ENCODE peak calls at places on chromosomes 1 and 21, in five cellular contexts. One of them, this sample, is unnamed.
A peak's percentile ranks its signal among the peaks of the same experiment; 100 is the strongest.

GRCh38 chr1:81126989-81127571 is 673.7 kb upstream of the ADGRL2 start:
- DNase-seq in left ventricle myocardium inferior: no peak
- DNase-seq in cardiac muscle cell: no peak
- DNase-seq in heart left ventricle: no peak
- DNase-seq in hepatocyte: no peak
- DNase-seq in this sample: no peak

GRCh38 chr1:147851149-147851548 is 51.4 kb upstream of the GJA8 start:
- DNase-seq in left ventricle myocardium inferior: no peak
- DNase-seq in cardiac muscle cell: peak; percentile 4
- DNase-seq in heart left ventricle: no peak
- DNase-seq in hepatocyte: peak; percentile 55
- DNase-seq in this sample: no peak

GRCh38 chr1:173430707-173431662 is 46.1 kb upstream of the PRDX6 start:
- DNase-seq in heart left ventricle: peak; percentile 82
- DNase-seq in cardiac muscle cell: peak; percentile 94
- DNase-seq in left ventricle myocardium inferior: peak; percentile 85
- DNase-seq in hepatocyte: peak; percentile 93
- DNase-seq in this sample: peak; percentile 88

GRCh38 chr1:44775930-44776748 is 799 bp downstream of the RPS8 start:
- DNase-seq in heart left ventricle: no peak
- DNase-seq in left ventricle myocardium inferior: no peak
- DNase-seq in hepatocyte: peak; percentile 55
- DNase-seq in cardiac muscle cell: peak; percentile 19
- DNase-seq in this sample: no peak

GRCh38 chr1:228768345-228768717 is 33.1 kb downstream of the RHOU start:
- DNase-seq in heart left ventricle: no peak
- DNase-seq in hepatocyte: no peak
- DNase-seq in cardiac muscle cell: no peak
- DNase-seq in left ventricle myocardium inferior: no peak
- DNase-seq in this sample: peak; percentile 74

GRCh38 chr1:1899266-1899966 is 8.5 kb upstream of the GNB1 start:
- DNase-seq in heart left ventricle: no peak
- DNase-seq in hepatocyte: no peak
- DNase-seq in left ventricle myocardium inferior: no peak
- DNase-seq in cardiac muscle cell: no peak
- DNase-seq in this sample: no peak

GRCh38 chr1:113073457-113073950 is 506 bp downstream of the LRIG2 start:
- DNase-seq in hepatocyte: peak; percentile 88
- DNase-seq in heart left ventricle: peak; percentile 50
- DNase-seq in left ventricle myocardium inferior: peak; percentile 45
- DNase-seq in cardiac muscle cell: peak; percentile 62
- DNase-seq in this sample: no peak

GRCh38 chr1:218925777-218926176 is 247.9 kb upstream of the LYPLAL1 start:
- DNase-seq in heart left ventricle: no peak
- DNase-seq in left ventricle myocardium inferior: no peak
- DNase-seq in hepatocyte: no peak
- DNase-seq in cardiac muscle cell: no peak
- DNase-seq in this sample: no peak

GRCh38 chr1:6805004-6805416 is 19.8 kb downstream of the CAMTA1 start:
- DNase-seq in left ventricle myocardium inferior: no peak
- DNase-seq in heart left ventricle: no peak
- DNase-seq in cardiac muscle cell: peak; percentile 21
- DNase-seq in hepatocyte: no peak
- DNase-seq in this sample: no peak

GRCh38 chr1:91608876-91609275 is 108.2 kb downstream of the CDC7 start:
- DNase-seq in heart left ventricle: no peak
- DNase-seq in hepatocyte: peak; percentile 28
- DNase-seq in cardiac muscle cell: no peak
- DNase-seq in left ventricle myocardium inferior: no peak
- DNase-seq in this sample: no peak

GRCh38 chr1:200379940-200380588 is 29.8 kb downstream of the ZNF281 start:
- DNase-seq in heart left ventricle: no peak
- DNase-seq in cardiac muscle cell: no peak
- DNase-seq in hepatocyte: no peak
- DNase-seq in left ventricle myocardium inferior: no peak
- DNase-seq in this sample: no peak

GRCh38 chr1:59733443-59734141 is 81.2 kb upstream of the HOOK1 start:
- DNase-seq in hepatocyte: no peak
- DNase-seq in left ventricle myocardium inferior: no peak
- DNase-seq in heart left ventricle: no peak
- DNase-seq in cardiac muscle cell: peak; percentile 32
- DNase-seq in this sample: no peak

GRCh38 chr1:168301664-168302320 is 21.1 kb downstream of the TBX19 start:
- DNase-seq in hepatocyte: peak; percentile 41
- DNase-seq in cardiac muscle cell: peak; percentile 70
- DNase-seq in left ventricle myocardium inferior: no peak
- DNase-seq in heart left ventricle: no peak
- DNase-seq in this sample: no peak

GRCh38 chr1:40651138-40651857 is 14.2 kb downstream of the RIMS3 start:
- DNase-seq in heart left ventricle: no peak
- DNase-seq in cardiac muscle cell: no peak
- DNase-seq in hepatocyte: no peak
- DNase-seq in left ventricle myocardium inferior: peak; percentile 43
- DNase-seq in this sample: no peak

GRCh38 chr1:244204004-244204403 is 152.9 kb downstream of the ZBTB18 start:
- DNase-seq in cardiac muscle cell: no peak
- DNase-seq in heart left ventricle: no peak
- DNase-seq in left ventricle myocardium inferior: no peak
- DNase-seq in hepatocyte: no peak
- DNase-seq in this sample: no peak

GRCh38 chr1:230026572-230026971 is 40.5 kb upstream of the GALNT2 start:
- DNase-seq in heart left ventricle: no peak
- DNase-seq in left ventricle myocardium inferior: no peak
- DNase-seq in cardiac muscle cell: no peak
- DNase-seq in hepatocyte: no peak
- DNase-seq in this sample: no peak

GRCh38 chr1:162107911-162108310 is 38.4 kb downstream of the NOS1AP start:
- DNase-seq in hepatocyte: no peak
- DNase-seq in left ventricle myocardium inferior: no peak
- DNase-seq in cardiac muscle cell: peak; percentile 69
- DNase-seq in heart left ventricle: no peak
- DNase-seq in this sample: no peak

GRCh38 chr1:156143765-156144489 is 9.5 kb upstream of the SEMA4A start:
- DNase-seq in left ventricle myocardium inferior: no peak
- DNase-seq in cardiac muscle cell: no peak
- DNase-seq in heart left ventricle: no peak
- DNase-seq in hepatocyte: no peak
- DNase-seq in this sample: no peak

GRCh38 chr1:58765016-58765415 is 18.8 kb downstream of the JUN start:
- DNase-seq in heart left ventricle: no peak
- DNase-seq in left ventricle myocardium inferior: no peak
- DNase-seq in cardiac muscle cell: no peak
- DNase-seq in hepatocyte: no peak
- DNase-seq in this sample: no peak

GRCh38 chr21:32414579-32415358 is 2.3 kb downstream of the EVA1C start:
- DNase-seq in heart left ventricle: no peak
- DNase-seq in left ventricle myocardium inferior: no peak
- DNase-seq in cardiac muscle cell: peak; percentile 55
- DNase-seq in hepatocyte: peak; percentile 21
- DNase-seq in this sample: no peak

GRCh38 chr1:62875676-62876075 is 91.7 kb downstream of the ATG4C start:
- DNase-seq in heart left ventricle: no peak
- DNase-seq in hepatocyte: no peak
- DNase-seq in left ventricle myocardium inferior: no peak
- DNase-seq in cardiac muscle cell: peak; percentile 3
- DNase-seq in this sample: no peak

GRCh38 chr1:68339505-68339904 is 107.2 kb upstream of the WLS start:
- DNase-seq in heart left ventricle: no peak
- DNase-seq in left ventricle myocardium inferior: no peak
- DNase-seq in hepatocyte: peak; percentile 40
- DNase-seq in cardiac muscle cell: peak; percentile 78
- DNase-seq in this sample: no peak

GRCh38 chr1:21783679-21784603 is 992 bp upstream of the USP48 start:
- DNase-seq in cardiac muscle cell: peak; percentile 99
- DNase-seq in left ventricle myocardium inferior: no peak
- DNase-seq in heart left ventricle: no peak
- DNase-seq in hepatocyte: peak; percentile 97
- DNase-seq in this sample: no peak

GRCh38 chr1:88780485-88780884 is 96.4 kb downstream of the PKN2 start:
- DNase-seq in cardiac muscle cell: no peak
- DNase-seq in heart left ventricle: no peak
- DNase-seq in left ventricle myocardium inferior: no peak
- DNase-seq in hepatocyte: no peak
- DNase-seq in this sample: no peak

GRCh38 chr21:45981641-45982255 is at the start of gene COL6A1:
- DNase-seq in hepatocyte: peak; percentile 84
- DNase-seq in left ventricle myocardium inferior: peak; percentile 78
- DNase-seq in cardiac muscle cell: peak; percentile 85
- DNase-seq in heart left ventricle: peak; percentile 82
- DNase-seq in this sample: peak; percentile 72

GRCh38 chr1:160460214-160460642 is 59.9 kb downstream of the VANGL2 start:
- DNase-seq in hepatocyte: no peak
- DNase-seq in cardiac muscle cell: no peak
- DNase-seq in left ventricle myocardium inferior: no peak
- DNase-seq in heart left ventricle: no peak
- DNase-seq in this sample: no peak

GRCh38 chr1:27940297-27940696 is 5.5 kb downstream of the SMPDL3B start:
- DNase-seq in cardiac muscle cell: no peak
- DNase-seq in hepatocyte: no peak
- DNase-seq in left ventricle myocardium inferior: peak; percentile 44
- DNase-seq in heart left ventricle: no peak
- DNase-seq in this sample: peak; percentile 21

GRCh38 chr1:109115685-109116084 is 1.8 kb downstream of the ELAPOR1 start:
- DNase-seq in hepatocyte: no peak
- DNase-seq in heart left ventricle: no peak
- DNase-seq in cardiac muscle cell: no peak
- DNase-seq in left ventricle myocardium inferior: no peak
- DNase-seq in this sample: no peak

GRCh38 chr1:47780469-47780995 is 216.7 kb downstream of the TRABD2B start:
- DNase-seq in cardiac muscle cell: no peak
- DNase-seq in hepatocyte: no peak
- DNase-seq in left ventricle myocardium inferior: no peak
- DNase-seq in heart left ventricle: no peak
- DNase-seq in this sample: no peak

GRCh38 chr1:186304982-186305949 is 69.8 kb downstream of the TPR start:
- DNase-seq in left ventricle myocardium inferior: no peak
- DNase-seq in cardiac muscle cell: peak; percentile 40
- DNase-seq in heart left ventricle: no peak
- DNase-seq in hepatocyte: peak; percentile 13
- DNase-seq in this sample: peak; percentile 18

GRCh38 chr1:1058088-1058905 is 15.8 kb downstream of the RNF223 start:
- DNase-seq in hepatocyte: no peak
- DNase-seq in heart left ventricle: no peak
- DNase-seq in left ventricle myocardium inferior: no peak
- DNase-seq in cardiac muscle cell: no peak
- DNase-seq in this sample: no peak

GRCh38 chr1:8443558-8444194 is 125.8 kb downstream of the SLC45A1 start:
- DNase-seq in hepatocyte: no peak
- DNase-seq in left ventricle myocardium inferior: no peak
- DNase-seq in cardiac muscle cell: peak; percentile 50
- DNase-seq in heart left ventricle: no peak
- DNase-seq in this sample: no peak

GRCh38 chr21:34280389-34280795 is 83.4 kb upstream of the KCNE2 start:
- DNase-seq in cardiac muscle cell: peak; percentile 69
- DNase-seq in heart left ventricle: no peak
- DNase-seq in hepatocyte: peak; percentile 43
- DNase-seq in left ventricle myocardium inferior: peak; percentile 53
- DNase-seq in this sample: no peak

GRCh38 chr1:65526049-65526556 is 105.6 kb downstream of the LEPR start:
- DNase-seq in hepatocyte: no peak
- DNase-seq in heart left ventricle: no peak
- DNase-seq in cardiac muscle cell: no peak
- DNase-seq in left ventricle myocardium inferior: no peak
- DNase-seq in this sample: no peak

GRCh38 chr1:109931189-109931672 is 20.6 kb downstream of the CSF1 start:
- DNase-seq in hepatocyte: peak; percentile 72
- DNase-seq in heart left ventricle: peak; percentile 86
- DNase-seq in cardiac muscle cell: peak; percentile 91
- DNase-seq in left ventricle myocardium inferior: peak; percentile 85
- DNase-seq in this sample: peak; percentile 81

GRCh38 chr1:226457307-226457712 is 49.4 kb upstream of the PARP1 start:
- DNase-seq in cardiac muscle cell: peak; percentile 35
- DNase-seq in hepatocyte: no peak
- DNase-seq in heart left ventricle: no peak
- DNase-seq in left ventricle myocardium inferior: no peak
- DNase-seq in this sample: no peak

GRCh38 chr1:60983701-60984065 is 98.7 kb upstream of the NFIA start:
- DNase-seq in hepatocyte: no peak
- DNase-seq in left ventricle myocardium inferior: no peak
- DNase-seq in cardiac muscle cell: no peak
- DNase-seq in heart left ventricle: no peak
- DNase-seq in this sample: no peak

GRCh38 chr21:37006243-37006520 is 320 bp upstream of the RIPPLY3 start:
- DNase-seq in hepatocyte: peak; percentile 21
- DNase-seq in left ventricle myocardium inferior: no peak
- DNase-seq in cardiac muscle cell: no peak
- DNase-seq in heart left ventricle: no peak
- DNase-seq in this sample: no peak

GRCh38 chr1:204709021-204709420 is 23.5 kb upstream of the LRRN2 start:
- DNase-seq in hepatocyte: no peak
- DNase-seq in left ventricle myocardium inferior: no peak
- DNase-seq in cardiac muscle cell: no peak
- DNase-seq in heart left ventricle: no peak
- DNase-seq in this sample: no peak
- H3K27me3 ChIP-seq in hepatocyte: peaks cover 21% of the 10 kb centered on the region
- H3K27me3 ChIP-seq in left ventricle myocardium inferior: peaks cover 78% of the 10 kb centered on the region
- H3K27me3 ChIP-seq in cardiac muscle cell: peaks cover 9% of the 10 kb centered on the region
- H3K27me3 ChIP-seq in heart left ventricle: peaks cover 27% of the 10 kb centered on the region
- H3K27me3 ChIP-seq in this sample: no peaks in the 10 kb centered on the region

GRCh38 chr1:42657981-42658879 is at the start of gene PPIH:
- DNase-seq in cardiac muscle cell: peak; percentile 93
- DNase-seq in heart left ventricle: peak; percentile 94
- DNase-seq in hepatocyte: peak; percentile 97
- DNase-seq in left ventricle myocardium inferior: peak; percentile 94
- DNase-seq in this sample: peak; percentile 89
- TF ChIP-seq CTCF in cardiac muscle cell: no peak
- TF ChIP-seq CTCF in heart left ventricle: no peak
- TF ChIP-seq CTCF in hepatocyte: no peak
- TF ChIP-seq CTCF in left ventricle myocardium inferior: peak; percentile 62
- TF ChIP-seq CTCF in this sample: no peak

GRCh38 chr1:182608850-182609610 is 4.8 kb upstream of the RGS16 start:
- DNase-seq in cardiac muscle cell: peak; percentile 62
- DNase-seq in heart left ventricle: no peak
- DNase-seq in left ventricle myocardium inferior: no peak
- DNase-seq in hepatocyte: peak; percentile 47
- DNase-seq in this sample: no peak
- H3K27me3 ChIP-seq in cardiac muscle cell: peaks cover 19% of the 10 kb centered on the region
- H3K27me3 ChIP-seq in heart left ventricle: peaks cover 3% of the 10 kb centered on the region
- H3K27me3 ChIP-seq in left ventricle myocardium inferior: no peaks in the 10 kb centered on the region
- H3K27me3 ChIP-seq in hepatocyte: peaks cover 11% of the 10 kb centered on the region
- H3K27me3 ChIP-seq in this sample: no peaks in the 10 kb centered on the region

GRCh38 chr1:3471356-3472087 is 17.1 kb downstream of the ARHGEF16 start:
- DNase-seq in hepatocyte: peak; percentile 81
- DNase-seq in cardiac muscle cell: peak; percentile 64
- DNase-seq in heart left ventricle: peak; percentile 57
- DNase-seq in left ventricle myocardium inferior: peak; percentile 62
- DNase-seq in this sample: peak; percentile 58
- TF ChIP-seq CTCF in hepatocyte: peak; percentile 57
- TF ChIP-seq CTCF in cardiac muscle cell: peak; percentile 47
- TF ChIP-seq CTCF in heart left ventricle: peak; percentile 50
- TF ChIP-seq CTCF in left ventricle myocardium inferior: peak; percentile 72
- TF ChIP-seq CTCF in this sample: peak; percentile 36

GRCh38 chr1:154745750-154746425 is 124.2 kb downstream of the KCNN3 start:
- DNase-seq in heart left ventricle: no peak
- DNase-seq in left ventricle myocardium inferior: no peak
- DNase-seq in cardiac muscle cell: no peak
- DNase-seq in hepatocyte: no peak
- DNase-seq in this sample: no peak
- H3K27me3 ChIP-seq in heart left ventricle: no peaks in the 10 kb centered on the region
- H3K27me3 ChIP-seq in left ventricle myocardium inferior: no peaks in the 10 kb centered on the region
- H3K27me3 ChIP-seq in cardiac muscle cell: no peaks in the 10 kb centered on the region
- H3K27me3 ChIP-seq in hepatocyte: peaks cover 9% of the 10 kb centered on the region
- H3K27me3 ChIP-seq in this sample: no peaks in the 10 kb centered on the region